ENCODE peak calls at places on chromosomes 12 and 14, in six cellular contexts. One of them, this sample, is unnamed.
A peak's percentile ranks its signal among the peaks of the same experiment; 100 is the strongest.

GRCh38 chr12:131728720-131729119 is 17.8 kb downstream of the SFSWAP start:
- DNase-seq in HCT116: no peak
- DNase-seq in uterus: no peak
- DNase-seq in esophagus muscularis mucosa: no peak
- DNase-seq in body of pancreas: no peak
- DNase-seq in A549: no peak
- DNase-seq in this sample: no peak

GRCh38 chr12:98635657-98636323 is 8.8 kb downstream of the IKBIP start:
- DNase-seq in body of pancreas: no peak
- DNase-seq in A549: peak; percentile 20
- DNase-seq in esophagus muscularis mucosa: no peak
- DNase-seq in uterus: no peak
- DNase-seq in HCT116: peak; percentile 39
- DNase-seq in this sample: no peak

GRCh38 chr12:52233462-52234141 is 559 bp downstream of the KRT7 start:
- DNase-seq in esophagus muscularis mucosa: no peak
- DNase-seq in HCT116: no peak
- DNase-seq in uterus: no peak
- DNase-seq in body of pancreas: no peak
- DNase-seq in A549: no peak
- DNase-seq in this sample: no peak

GRCh38 chr12:54166543-54167499 is 22.0 kb downstream of the SMUG1 start:
- DNase-seq in uterus: no peak
- DNase-seq in A549: no peak
- DNase-seq in HCT116: no peak
- DNase-seq in body of pancreas: no peak
- DNase-seq in esophagus muscularis mucosa: no peak
- DNase-seq in this sample: no peak

GRCh38 chr12:93318720-93319522 is 58.8 kb upstream of the NUDT4 start:
- DNase-seq in uterus: no peak
- DNase-seq in A549: no peak
- DNase-seq in HCT116: no peak
- DNase-seq in esophagus muscularis mucosa: no peak
- DNase-seq in body of pancreas: peak; percentile 5
- DNase-seq in this sample: no peak

GRCh38 chr14:104989951-104990303 is 4.3 kb downstream of the CLBA1 start:
- DNase-seq in uterus: no peak
- DNase-seq in esophagus muscularis mucosa: no peak
- DNase-seq in A549: no peak
- DNase-seq in HCT116: no peak
- DNase-seq in body of pancreas: no peak
- DNase-seq in this sample: no peak

GRCh38 chr14:55103005-55103640 is 25.9 kb upstream of the LGALS3 start:
- DNase-seq in A549: peak; percentile 92
- DNase-seq in esophagus muscularis mucosa: peak; percentile 95
- DNase-seq in HCT116: peak; percentile 97
- DNase-seq in body of pancreas: peak; percentile 62
- DNase-seq in uterus: peak; percentile 89
- DNase-seq in this sample: peak; percentile 97

GRCh38 chr14:105474478-105475268 is at the start of gene CRIP2:
- DNase-seq in esophagus muscularis mucosa: no peak
- DNase-seq in uterus: peak; percentile 47
- DNase-seq in body of pancreas: peak; percentile 63
- DNase-seq in HCT116: no peak
- DNase-seq in A549: peak; percentile 84
- DNase-seq in this sample: no peak

GRCh38 chr12:131388164-131388795 is 322.6 kb upstream of the SFSWAP start:
- DNase-seq in uterus: no peak
- DNase-seq in HCT116: no peak
- DNase-seq in esophagus muscularis mucosa: no peak
- DNase-seq in A549: no peak
- DNase-seq in body of pancreas: no peak
- DNase-seq in this sample: no peak

GRCh38 chr14:100104006-100104352 is 38.8 kb downstream of the EVL start:
- DNase-seq in body of pancreas: no peak
- DNase-seq in A549: no peak
- DNase-seq in uterus: no peak
- DNase-seq in esophagus muscularis mucosa: no peak
- DNase-seq in HCT116: no peak
- DNase-seq in this sample: no peak

GRCh38 chr14:35369701-35370191 is 34.8 kb downstream of the NFKBIA start:
- DNase-seq in body of pancreas: no peak
- DNase-seq in esophagus muscularis mucosa: no peak
- DNase-seq in uterus: no peak
- DNase-seq in HCT116: no peak
- DNase-seq in A549: peak; percentile 67
- DNase-seq in this sample: no peak

GRCh38 chr12:67531519-67531918 is 117.0 kb upstream of the DYRK2 start:
- DNase-seq in body of pancreas: no peak
- DNase-seq in A549: no peak
- DNase-seq in uterus: no peak
- DNase-seq in esophagus muscularis mucosa: no peak
- DNase-seq in HCT116: no peak
- DNase-seq in this sample: no peak

GRCh38 chr14:51954657-51955056 is 34.7 kb upstream of the RTRAF start:
- DNase-seq in body of pancreas: no peak
- DNase-seq in uterus: no peak
- DNase-seq in HCT116: no peak
- DNase-seq in A549: no peak
- DNase-seq in esophagus muscularis mucosa: no peak
- DNase-seq in this sample: no peak

GRCh38 chr12:79548525-79548924 is 142.2 kb downstream of the PAWR start:
- DNase-seq in uterus: no peak
- DNase-seq in body of pancreas: no peak
- DNase-seq in HCT116: no peak
- DNase-seq in esophagus muscularis mucosa: no peak
- DNase-seq in A549: no peak
- DNase-seq in this sample: no peak

GRCh38 chr12:79546461-79547043 is 144.2 kb downstream of the PAWR start:
- DNase-seq in HCT116: no peak
- DNase-seq in A549: no peak
- DNase-seq in uterus: no peak
- DNase-seq in body of pancreas: no peak
- DNase-seq in esophagus muscularis mucosa: no peak
- DNase-seq in this sample: no peak

GRCh38 chr12:79547044-79547734 is 143.6 kb downstream of the PAWR start:
- DNase-seq in uterus: no peak
- DNase-seq in HCT116: peak; percentile 78
- DNase-seq in A549: peak; percentile 81
- DNase-seq in body of pancreas: peak; percentile 29
- DNase-seq in esophagus muscularis mucosa: no peak
- DNase-seq in this sample: peak; percentile 47

GRCh38 chr12:79549531-79550271 is 141.1 kb downstream of the PAWR start:
- DNase-seq in body of pancreas: no peak
- DNase-seq in uterus: no peak
- DNase-seq in HCT116: no peak
- DNase-seq in esophagus muscularis mucosa: no peak
- DNase-seq in A549: no peak
- DNase-seq in this sample: no peak

GRCh38 chr12:79547735-79548347 is 142.9 kb downstream of the PAWR start:
- DNase-seq in HCT116: peak; percentile 34
- DNase-seq in esophagus muscularis mucosa: no peak
- DNase-seq in body of pancreas: peak; percentile 51
- DNase-seq in uterus: no peak
- DNase-seq in A549: peak; percentile 66
- DNase-seq in this sample: no peak
- TF ChIP-seq POLR2A in HCT116: no peak
- TF ChIP-seq POLR2A in esophagus muscularis mucosa: no peak
- TF ChIP-seq POLR2A in body of pancreas: no peak
- TF ChIP-seq POLR2A in uterus: no peak
- TF ChIP-seq POLR2A in A549: no peak
- TF ChIP-seq POLR2A in this sample: no peak

DNA sequence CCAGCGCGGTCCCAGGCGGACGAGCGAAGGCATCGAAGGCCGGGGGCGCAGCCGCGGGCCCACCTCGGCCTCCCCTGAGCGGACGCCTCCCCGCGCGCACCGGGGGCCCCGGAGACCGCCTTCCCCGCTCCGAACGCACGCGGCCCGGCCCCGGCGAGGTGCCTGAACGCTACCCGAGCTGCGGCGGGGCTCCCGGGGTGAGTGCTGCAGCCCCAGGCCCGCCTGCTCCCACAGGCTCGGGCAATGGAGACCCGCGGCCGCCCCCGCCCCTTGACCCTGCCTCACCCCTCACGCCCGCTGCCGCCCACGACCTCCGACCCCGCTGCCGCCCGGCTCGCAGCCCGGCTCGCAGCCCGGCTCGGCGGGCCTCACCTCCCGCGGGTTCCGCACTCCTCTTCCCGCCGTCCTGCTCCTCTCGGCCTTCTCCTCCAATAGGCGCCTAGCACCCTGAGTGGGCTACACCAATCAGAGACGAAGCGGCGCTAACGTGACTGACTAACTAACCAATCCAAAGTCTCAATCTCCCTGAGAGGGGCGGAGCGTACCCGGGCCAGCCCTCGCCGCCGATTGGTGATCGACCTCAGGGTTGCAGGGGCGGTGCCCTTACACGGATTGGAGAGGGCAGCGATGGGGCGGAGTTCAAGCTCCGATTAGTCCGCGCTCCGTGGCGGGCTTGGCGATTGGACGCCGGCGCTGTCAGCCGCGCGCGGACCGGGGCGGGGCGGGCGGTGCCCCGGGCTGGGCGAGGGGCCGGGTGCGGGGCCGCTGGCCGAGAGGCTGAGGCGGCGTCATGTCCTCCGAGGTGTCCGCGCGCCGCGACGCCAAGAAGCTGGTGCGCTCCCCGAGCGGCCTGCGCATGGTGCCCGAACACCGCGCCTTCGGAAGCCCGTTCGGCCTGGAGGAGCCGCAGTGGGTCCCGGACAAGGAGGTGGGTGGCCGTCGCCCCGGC is at the start of the genes XRCC3 and ZFYVE21:
- DNase-seq in esophagus muscularis mucosa: peak; percentile 100
- DNase-seq in uterus: peak; percentile 100
- DNase-seq in A549: peak; percentile 100
- DNase-seq in HCT116: peak; percentile 99
- DNase-seq in body of pancreas: peak; percentile 100
- DNase-seq in this sample: peak; percentile 100
- TF ChIP-seq POLR2A in esophagus muscularis mucosa: peak; percentile 85
- TF ChIP-seq POLR2A in uterus: peak; percentile 81
- TF ChIP-seq POLR2A in A549: peak; percentile 94
- TF ChIP-seq POLR2A in HCT116: no peak
- TF ChIP-seq POLR2A in body of pancreas: peak; percentile 62
- TF ChIP-seq POLR2A in this sample: no peak

GRCh38 chr12:43761535-43761934 is 2.8 kb downstream of the IRAK4 start:
- DNase-seq in uterus: no peak
- DNase-seq in A549: no peak
- DNase-seq in HCT116: no peak
- DNase-seq in esophagus muscularis mucosa: no peak
- DNase-seq in body of pancreas: no peak
- DNase-seq in this sample: no peak

GRCh38 chr12:43758247-43758727 is 303 bp downstream of the PUS7L start:
- DNase-seq in uterus: peak; percentile 42
- DNase-seq in esophagus muscularis mucosa: no peak
- DNase-seq in HCT116: no peak
- DNase-seq in body of pancreas: peak; percentile 50
- DNase-seq in A549: peak; percentile 39
- DNase-seq in this sample: no peak

GRCh38 chr12:43762596-43762995 is 3.8 kb downstream of the IRAK4 start:
- DNase-seq in A549: no peak
- DNase-seq in body of pancreas: no peak
- DNase-seq in esophagus muscularis mucosa: no peak
- DNase-seq in uterus: no peak
- DNase-seq in HCT116: no peak
- DNase-seq in this sample: no peak

GRCh38 chr12:43760396-43760795 is 1.6 kb downstream of the IRAK4 start:
- DNase-seq in esophagus muscularis mucosa: no peak
- DNase-seq in body of pancreas: peak; percentile 75
- DNase-seq in A549: no peak
- DNase-seq in HCT116: no peak
- DNase-seq in uterus: no peak
- DNase-seq in this sample: no peak

DNA sequence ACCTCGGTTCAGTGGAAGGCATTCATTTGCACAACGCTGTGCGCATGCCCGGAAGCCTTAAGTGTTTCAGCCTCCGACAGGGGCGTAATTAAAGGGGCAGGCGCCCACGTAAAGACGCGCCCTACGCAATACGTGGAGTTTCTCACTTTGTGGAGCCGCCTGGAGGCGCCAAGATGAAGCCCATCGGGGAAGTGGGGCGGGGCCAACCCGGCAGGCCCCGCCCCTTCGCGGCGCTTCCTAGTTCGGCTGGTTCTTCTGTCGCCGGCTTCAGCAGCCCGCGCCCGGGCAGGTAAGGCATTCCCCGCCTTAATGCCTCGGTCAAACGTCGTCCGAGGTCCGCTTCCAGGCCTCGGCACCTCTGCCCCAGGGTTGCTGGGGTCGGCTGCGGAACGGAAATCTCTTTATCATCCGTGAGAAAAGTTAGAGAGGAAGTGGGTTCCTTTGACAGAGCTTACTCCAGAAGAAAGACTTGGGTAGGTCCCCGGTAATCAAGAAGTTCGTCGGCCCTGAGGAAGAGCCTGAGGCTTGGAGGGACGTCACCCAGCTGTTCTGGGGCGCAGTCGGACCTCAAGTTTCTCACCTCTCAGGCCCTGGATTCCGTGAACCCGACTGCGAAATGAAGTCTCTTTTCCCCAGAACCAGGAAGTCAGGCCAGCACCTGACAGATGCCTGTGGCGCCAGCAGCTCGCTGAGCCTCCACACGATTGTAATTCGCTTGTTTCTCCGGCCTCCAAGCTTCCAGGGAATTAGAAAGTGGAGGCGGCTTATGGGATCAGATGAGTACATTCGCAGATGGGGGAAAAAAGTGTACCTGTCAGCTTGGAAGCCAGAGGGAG is at the start of the genes IRAK4 and PUS7L:
- DNase-seq in esophagus muscularis mucosa: peak; percentile 99
- DNase-seq in HCT116: peak; percentile 96
- DNase-seq in A549: peak; percentile 88
- DNase-seq in body of pancreas: peak; percentile 98
- DNase-seq in uterus: peak; percentile 95
- DNase-seq in this sample: peak; percentile 99
- TF ChIP-seq POLR2A in esophagus muscularis mucosa: peak; percentile 30
- TF ChIP-seq POLR2A in HCT116: peak; percentile 12
- TF ChIP-seq POLR2A in A549: peak; percentile 56
- TF ChIP-seq POLR2A in body of pancreas: peak; percentile 88
- TF ChIP-seq POLR2A in uterus: peak; percentile 35
- TF ChIP-seq POLR2A in this sample: no peak

DNA sequence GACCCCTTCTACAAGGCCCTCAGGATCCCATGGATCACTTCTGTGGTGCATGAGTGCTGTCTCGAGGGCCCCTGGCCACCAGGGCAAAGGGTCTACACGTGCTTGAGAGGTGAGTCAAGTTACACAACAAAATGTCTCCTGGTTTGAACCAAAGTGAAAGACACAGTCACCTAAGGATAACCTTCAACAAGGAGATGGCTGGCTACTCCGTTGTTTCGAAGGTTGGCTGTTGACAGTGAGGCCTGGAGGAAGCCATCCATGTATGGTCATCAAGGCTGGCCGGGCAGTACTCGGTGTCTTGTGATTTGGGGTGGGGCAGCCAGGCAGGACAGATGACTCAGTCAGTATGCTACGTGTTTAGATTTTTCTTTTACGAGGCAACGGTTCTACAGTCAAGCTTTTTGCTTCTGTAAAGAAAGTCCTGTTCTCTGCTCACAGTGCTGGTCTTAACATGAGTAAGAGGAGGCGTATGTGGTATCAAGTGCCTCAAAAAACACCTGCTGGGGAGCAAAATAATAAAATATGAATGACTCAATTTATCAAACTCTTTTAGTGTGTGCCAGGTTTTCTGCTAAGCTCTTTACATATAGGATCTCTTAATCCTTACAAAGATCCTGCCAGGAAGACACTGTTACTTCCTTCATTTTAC is 18.0 kb upstream of the NT5DC3 start:
- DNase-seq in HCT116: peak; percentile 77
- DNase-seq in esophagus muscularis mucosa: peak; percentile 96
- DNase-seq in body of pancreas: no peak
- DNase-seq in uterus: peak; percentile 84
- DNase-seq in A549: peak; percentile 73
- DNase-seq in this sample: peak; percentile 78
- TF ChIP-seq POLR2A in HCT116: no peak
- TF ChIP-seq POLR2A in esophagus muscularis mucosa: no peak
- TF ChIP-seq POLR2A in body of pancreas: no peak
- TF ChIP-seq POLR2A in uterus: peak; percentile 49
- TF ChIP-seq POLR2A in A549: no peak
- TF ChIP-seq POLR2A in this sample: no peak

This sample was measured in lower leg skin.